ENCODE peak calls at places on chromosomes 1 and 21, in eight cellular contexts. Z, L, M, A, T, R, S and Q are unnamed samples.

GRCh38 chr1:85153149-85153891 is 47.5 kb downstream of the SYDE2 start:
- DNase-seq in S (no peak), T (no peak), R (peak; percentile 16), L (no peak), M (no peak), A (no peak), Z (no peak), Q (no peak)

GRCh38 chr1:228964178-228964819 is 229.0 kb downstream of the RHOU start:
- DNase-seq in A (no peak), S (peak; percentile 94), M (peak; percentile 59), R (no peak), L (peak; percentile 51), Z (no peak), T (no peak), Q (peak; percentile 52)

GRCh38 chr1:91015794-91016550 is 5.9 kb downstream of the ZNF644 start:
- DNase-seq in M (no peak), R (no peak), T (no peak), Z (no peak), S (peak; percentile 42), L (no peak), A (no peak), Q (no peak)

GRCh38 chr1:75174031-75174760 is 40.0 kb downstream of the LHX8 start:
- DNase-seq in S (no peak), Z (no peak), L (no peak), T (no peak), A (no peak), R (no peak), M (no peak), Q (no peak)

GRCh38 chr1:204335085-204335484 is 24.6 kb downstream of the PLEKHA6 start:
- DNase-seq in A (no peak), S (no peak), L (no peak), T (no peak), M (no peak), R (no peak), Z (no peak), Q (no peak)

GRCh38 chr21:32844653-32845443 is 73.3 kb upstream of the PAXBP1 start:
- DNase-seq in M (no peak), T (no peak), R (peak; percentile 61), L (no peak), A (no peak), S (peak; percentile 43), Z (no peak), Q (no peak)

GRCh38 chr1:16903054-16903453 is 7.3 kb downstream of the RNU1-2 start:
- DNase-seq in R (no peak), Z (no peak), M (no peak), A (no peak), L (no peak), S (peak; percentile 71), T (no peak), Q (no peak)

GRCh38 chr1:192167941-192168685 is 9.9 kb downstream of the RGS18 start:
- DNase-seq in S (peak; percentile 49), A (no peak), M (no peak), Z (no peak), R (no peak), T (no peak), L (no peak), Q (no peak)

GRCh38 chr1:218568962-218569530 is 223.9 kb downstream of the TGFB2 start:
- DNase-seq in L (no peak), M (no peak), R (no peak), Z (no peak), A (no peak), T (no peak), S (no peak), Q (no peak)

GRCh38 chr1:15028117-15028516 is 125.4 kb upstream of the TMEM51 start:
- DNase-seq in T (no peak), Z (no peak), M (peak; percentile 29), L (no peak), A (peak; percentile 54), R (peak; percentile 63), S (peak; percentile 85), Q (peak; percentile 99)

GRCh38 chr1:220300442-220301121 is 28.3 kb upstream of the RAB3GAP2 start:
- DNase-seq in R (peak; percentile 74), Z (no peak), L (peak; percentile 33), A (peak; percentile 77), M (peak; percentile 74), S (peak; percentile 91), T (peak; percentile 72), Q (peak; percentile 90)

GRCh38 chr1:62131093-62131725 is 63.4 kb upstream of the L1TD1 start:
- DNase-seq in R (peak; percentile 45), T (no peak), M (peak; percentile 23), L (no peak), A (peak; percentile 25), Z (peak; percentile 63), S (peak; percentile 61), Q (peak; percentile 30)

GRCh38 chr1:204130989-204131892 is 20.6 kb downstream of the ETNK2 start:
- DNase-seq in L (peak; percentile 78), Z (no peak), A (no peak), M (peak; percentile 87), T (no peak), S (peak; percentile 89), R (peak; percentile 75), Q (peak; percentile 38)

GRCh38 chr1:59404725-59405124 is 107.8 kb downstream of the FGGY start:
- DNase-seq in S (no peak), Z (no peak), T (no peak), A (no peak), R (no peak), L (no peak), M (no peak), Q (no peak)

GRCh38 chr1:34113362-34113761 is 51.7 kb downstream of the CSMD2 start:
- DNase-seq in Z (peak; percentile 63), S (no peak), T (no peak), L (no peak), R (no peak), A (no peak), M (no peak), Q (no peak)

GRCh38 chr1:180560868-180561600 is 2.3 kb downstream of the OVAAL start:
- DNase-seq in T (no peak), L (no peak), Z (no peak), R (no peak), S (peak; percentile 72), A (no peak), M (no peak), Q (no peak)

GRCh38 chr1:119808491-119808890 is 2.8 kb downstream of the REG4 start:
- DNase-seq in Z (peak; percentile 39), R (no peak), T (no peak), M (no peak), S (peak; percentile 62), L (no peak), A (no peak), Q (no peak)

GRCh38 chr1:206808615-206809014 is 36.3 kb upstream of the IL10 start:
- DNase-seq in T (no peak), A (no peak), L (no peak), M (no peak), R (no peak), S (peak; percentile 57), Z (no peak), Q (no peak)

GRCh38 chr1:20496241-20496661 is 10.2 kb upstream of the CAMK2N1 start:
- DNase-seq in T (no peak), S (peak; percentile 82), L (no peak), R (no peak), Z (no peak), A (no peak), M (no peak), Q (no peak)

GRCh38 chr1:67377253-67377652 is 52.9 kb downstream of the SERBP1 start:
- DNase-seq in M (no peak), L (no peak), T (no peak), Z (no peak), R (no peak), S (peak; percentile 68), A (no peak), Q (no peak)
- H3K27ac ChIP-seq in M (no peak overlapping the region), L (no peak overlapping the region), T (no peak overlapping the region), Z (no peak overlapping the region), R (no peak overlapping the region), S (no peak overlapping the region), A (no peak overlapping the region), Q (no peak overlapping the region)

GRCh38 chr1:211643324-211644212 is 31.9 kb downstream of the NEK2 start:
- DNase-seq in T (peak; percentile 82), M (no peak), A (no peak), Z (peak; percentile 45), L (peak; percentile 50), R (peak; percentile 76), S (no peak), Q (peak; percentile 91)
- TF ChIP-seq POLR2A in T (no peak), M (no peak), A (no peak), Z (no peak), L (no peak), R (peak; percentile 47), S (no peak), Q (no peak)

GRCh38 chr1:173474097-173474779 is 2.9 kb upstream of the PRDX6 start:
- DNase-seq in T (peak; percentile 27), R (no peak), L (no peak), Z (no peak), S (peak; percentile 7), M (no peak), A (no peak), Q (no peak)
- H3K27ac ChIP-seq in T (peak overlapping the region; percentile 90), R (peak overlapping the region; percentile 81), L (no peak overlapping the region), Z (no peak overlapping the region), S (peak overlapping the region; percentile 41), M (peak overlapping the region; percentile 95), A (no peak overlapping the region), Q (no peak overlapping the region)

GRCh38 chr1:224579526-224579925 is 36.6 kb upstream of the CNIH3 start:
- DNase-seq in M (no peak), L (no peak), T (no peak), A (no peak), S (peak; percentile 76), Z (no peak), R (no peak), Q (no peak)

GRCh38 chr1:224580006-224580405 is 36.1 kb upstream of the CNIH3 start:
- DNase-seq in M (no peak), A (no peak), S (no peak), L (no peak), Z (no peak), T (no peak), R (no peak), Q (no peak)

GRCh38 chr1:224585051-224585450 is 31.1 kb upstream of the CNIH3 start:
- DNase-seq in L (no peak), R (no peak), T (no peak), Z (no peak), A (no peak), M (no peak), S (no peak), Q (no peak)

GRCh38 chr1:224583774-224584173 is 32.3 kb upstream of the CNIH3 start:
- DNase-seq in T (no peak), L (no peak), A (no peak), S (no peak), Z (no peak), R (no peak), M (no peak), Q (no peak)

DNA sequence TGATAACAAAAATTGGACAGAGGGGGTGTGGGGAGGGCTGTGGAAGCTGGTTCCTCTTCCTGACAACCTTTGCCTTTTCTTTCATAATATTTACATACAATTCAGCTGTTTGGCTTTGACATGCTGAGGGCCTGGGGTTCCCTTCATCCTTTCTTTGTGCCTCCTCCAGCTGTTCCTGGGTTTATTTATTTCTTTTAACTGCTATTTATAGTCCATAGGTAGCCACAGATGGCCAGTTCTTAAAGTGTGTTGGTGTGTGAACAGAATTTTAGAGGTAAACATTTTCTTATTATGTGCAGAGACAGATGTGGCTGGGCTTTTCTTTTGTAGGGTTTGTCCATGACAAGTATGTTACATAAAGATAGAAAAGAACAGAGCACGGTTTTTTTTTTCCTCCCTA is 34.1 kb upstream of the CNIH3 start:
- DNase-seq in R (no peak), Z (no peak), T (no peak), L (no peak), M (no peak), S (peak; percentile 65), A (no peak), Q (no peak)
- TF ChIP-seq POLR2A in R (no peak), Z (no peak), T (no peak), L (no peak), M (no peak), S (no peak), A (no peak), Q (no peak)